ENCODE peak calls at places on chromosome 1, in seven cellular contexts. O, F, D, J, K, Y and A are unnamed samples.

GRCh38 chr1:19582318-19582717 is 61.8 kb upstream of the NBL1 start:
- DNase-seq in O (peak; percentile 42), F (peak; percentile 29), D (peak; percentile 28), J (peak; percentile 55), K (peak; percentile 27), Y (no peak), A (no peak)

GRCh38 chr1:186535388-186536133 is 74.6 kb upstream of the PDC start:
- DNase-seq in O (no peak), F (peak; percentile 97), D (peak; percentile 22), J (no peak), K (no peak), Y (peak; percentile 97), A (peak; percentile 47)

GRCh38 chr1:108569097-108569728 is 9.3 kb downstream of the EEIG2 start:
- DNase-seq in O (no peak), F (peak; percentile 60), D (no peak), J (no peak), K (no peak), Y (no peak), A (no peak)

GRCh38 chr1:23585321-23586022 is 26.2 kb upstream of the ID3 start:
- DNase-seq in O (no peak), F (peak; percentile 99), D (no peak), J (no peak), K (no peak), Y (peak; percentile 98), A (peak; percentile 68)

GRCh38 chr1:93980320-93980744 is 71.1 kb upstream of the GCLM start:
- DNase-seq in O (no peak), F (peak; percentile 7), D (peak; percentile 49), J (no peak), K (no peak), Y (no peak), A (no peak)

GRCh38 chr1:225767591-225768540 is 9.8 kb upstream of the SRP9 start:
- DNase-seq in O (no peak), F (peak; percentile 74), D (peak; percentile 88), J (no peak), K (no peak), Y (no peak), A (no peak)

GRCh38 chr1:156805766-156806511 is 10.7 kb downstream of the SH2D2A start:
- DNase-seq in O (no peak), F (peak; percentile 89), D (peak; percentile 92), J (no peak), K (no peak), Y (no peak), A (no peak)

GRCh38 chr1:246160905-246161304 is 346.2 kb downstream of the SMYD3 start:
- DNase-seq in O (no peak), F (no peak), D (peak; percentile 95), J (no peak), K (no peak), Y (no peak), A (no peak)

GRCh38 chr1:109883248-109883955 is 27.2 kb upstream of the CSF1 start:
- DNase-seq in O (no peak), F (no peak), D (no peak), J (no peak), K (no peak), Y (no peak), A (no peak)

GRCh38 chr1:93708734-93709481 is 27.3 kb upstream of the BCAR3 start:
- DNase-seq in O (no peak), F (peak; percentile 27), D (peak; percentile 50), J (no peak), K (no peak), Y (no peak), A (no peak)

GRCh38 chr1:206651958-206652890 is 16.9 kb downstream of the DYRK3 start:
- DNase-seq in O (no peak), F (peak; percentile 45), D (no peak), J (no peak), K (no peak), Y (no peak), A (no peak)